ENCODE peak calls at places on chromosomes 13 and 19, in six cellular contexts. P, Z, I, O, H and U are unnamed samples.

GRCh38 chr19:9552902-9553301 is 14.5 kb upstream of the ZNF426 start:
- DNase-seq in P (no peak), O (no peak), H (no peak), I (no peak), Z (no peak), U (no peak)

GRCh38 chr19:48728882-48729645 is 9.5 kb upstream of the MAMSTR start:
- DNase-seq in P (no peak), H (no peak), I (no peak), Z (peak), O (no peak), U (no peak)

GRCh38 chr19:30677702-30678101 is 305.5 kb downstream of the ZNF536 start:
- DNase-seq in Z (no peak), I (no peak), O (no peak), P (no peak), H (no peak), U (no peak)

GRCh38 chr13:102286326-102286725 is 115.5 kb downstream of the FGF14 start:
- DNase-seq in P (no peak), H (no peak), O (peak), I (no peak), Z (no peak), U (no peak)

GRCh38 chr19:18020212-18021067 is 12.5 kb downstream of the ARRDC2 start:
- DNase-seq in I (peak), Z (no peak), P (no peak), H (no peak), O (no peak), U (peak)

GRCh38 chr13:29902632-29903305 is 52.4 kb upstream of the UBL3 start:
- DNase-seq in O (no peak), H (no peak), I (no peak), Z (no peak), P (no peak), U (no peak)

GRCh38 chr19:1652471-1653299 is at the start of gene TCF3:
- DNase-seq in O (peak), I (peak), H (peak), P (peak), Z (peak), U (peak)

GRCh38 chr19:6534451-6535093 is 3.7 kb downstream of the TNFSF9 start:
- DNase-seq in I (no peak), Z (peak), H (no peak), O (peak), P (no peak), U (no peak)

GRCh38 chr13:114122591-114123211 is 9.7 kb downstream of the RASA3 start:
- DNase-seq in P (no peak), Z (no peak), I (no peak), O (no peak), H (no peak), U (no peak)

GRCh38 chr19:48341006-48341405 is 15.7 kb downstream of the EMP3 start:
- DNase-seq in I (no peak), O (peak), P (no peak), H (no peak), Z (no peak), U (peak)

GRCh38 chr19:17721821-17722220 is 2.5 kb downstream of the MAP1S start:
- DNase-seq in H (no peak), Z (no peak), P (no peak), I (no peak), O (peak), U (peak)

GRCh38 chr13:75908137-75908536 is 272.0 kb downstream of the LMO7 start:
- DNase-seq in O (no peak), Z (no peak), H (no peak), I (peak), P (no peak), U (no peak)

GRCh38 chr19:33125929-33126388 is 6.0 kb upstream of the WDR88 start:
- DNase-seq in H (peak), Z (peak), I (peak), O (peak), P (peak), U (peak)

GRCh38 chr19:16590876-16591802 is 18.9 kb upstream of the SLC35E1 start:
- DNase-seq in Z (no peak), I (no peak), P (no peak), H (no peak), O (no peak), U (no peak)

GRCh38 chr19:43534811-43535761 is 2.1 kb downstream of the ZNF575 start:
- DNase-seq in H (no peak), P (peak), I (peak), Z (peak), O (peak), U (no peak)

GRCh38 chr19:36987091-36987490 is 71.0 kb downstream of the ZNF568 start:
- DNase-seq in Z (no peak), P (no peak), I (no peak), O (no peak), H (no peak), U (no peak)

GRCh38 chr19:11242864-11243797 is 3.7 kb downstream of the ANGPTL8 start:
- DNase-seq in I (peak), H (peak), Z (peak), P (peak), O (peak), U (peak)

GRCh38 chr13:33490461-33491327 is 205.1 kb upstream of the STARD13 start:
- DNase-seq in Z (peak), O (no peak), P (no peak), H (no peak), I (no peak), U (peak)

GRCh38 chr19:50414850-50415660 is 3.7 kb upstream of the SPIB start:
- DNase-seq in P (peak), H (peak), Z (peak), O (peak), I (peak), U (peak)

GRCh38 chr13:101123028-101123427 is 293.3 kb downstream of the NALCN start:
- DNase-seq in H (no peak), P (no peak), O (no peak), I (no peak), Z (no peak), U (no peak)

GRCh38 chr13:98930014-98930625 is 47.7 kb downstream of the DOCK9 start:
- DNase-seq in Z (peak), O (no peak), H (no peak), P (peak), I (no peak), U (peak)

GRCh38 chr13:94859812-94860210 is 147.5 kb upstream of the SOX21 start:
- DNase-seq in H (no peak), O (peak), P (no peak), Z (no peak), I (no peak), U (no peak)

GRCh38 chr13:21884965-21885567 is 214.2 kb downstream of the FGF9 start:
- DNase-seq in Z (no peak), I (no peak), O (no peak), P (no peak), H (no peak), U (no peak)

GRCh38 chr19:18731562-18732008 is 48.1 kb downstream of the CRTC1 start:
- DNase-seq in P (peak), Z (no peak), I (no peak), H (no peak), O (peak), U (no peak)

GRCh38 chr19:54790711-54791110 is 12.7 kb upstream of the KIR2DL4 start:
- DNase-seq in P (no peak), Z (no peak), I (no peak), O (no peak), H (no peak), U (no peak)